ENCODE peak calls at places on chromosomes 6 and 20, in seven cellular contexts. M is M059J; J is stimulated activated CD4-positive, alpha-beta T cell treated with anti-CD3 and anti-CD28 coated beads, Interleukin-2, amount 100 ng/mL, for 48 hours; F is heart right ventricle; X is AG20443; C is activated CD4-positive, alpha-beta T cell treated with anti-CD3 and anti-CD28 coated beads for 48 hours; T is ovary. R is an unnamed sample.

GRCh38 chr6:148890091-148890490 is 143.3 kb downstream of the UST start:
- DNase-seq in M (no peak), J (no peak), F (no peak), X (peak; percentile 38), C (no peak), T (no peak), R (no peak)

GRCh38 chr6:142728367-142728766 is 216.6 kb downstream of the HIVEP2 start:
- DNase-seq in M (no peak), J (no peak), F (no peak), X (no peak), C (no peak), T (no peak), R (no peak)

GRCh38 chr20:58890454-58891075 is 38.0 kb downstream of the GNAS start:
- DNase-seq in M (peak; percentile 76), J (peak; percentile 48), F (peak; percentile 78), X (peak; percentile 80), C (peak; percentile 67), T (peak; percentile 88), R (peak; percentile 92)

GRCh38 chr6:130381459-130382380 is 15.9 kb downstream of the TMEM200A start:
- DNase-seq in M (no peak), J (no peak), F (no peak), X (no peak), C (no peak), T (no peak), R (no peak)

GRCh38 chr6:154411076-154411475 is 54.5 kb upstream of the IPCEF1 start:
- DNase-seq in M (no peak), J (no peak), F (no peak), X (no peak), C (no peak), T (no peak), R (no peak)

GRCh38 chr6:166944666-166945256 is 11.6 kb downstream of the RNASET2 start:
- DNase-seq in M (no peak), J (no peak), F (no peak), X (no peak), C (no peak), T (no peak), R (no peak)

GRCh38 chr20:15236812-15237211 is 899.4 kb upstream of the FLRT3 start:
- DNase-seq in M (peak; percentile 19), J (no peak), F (no peak), X (peak; percentile 36), C (no peak), T (no peak), R (no peak)

GRCh38 chr20:38828514-38829295 is 23.2 kb downstream of the PPP1R16B start:
- DNase-seq in M (no peak), J (no peak), F (no peak), X (no peak), C (no peak), T (no peak), R (no peak)

GRCh38 chr6:150937126-150937906 is 71.8 kb downstream of the MTHFD1L start:
- DNase-seq in M (no peak), J (no peak), F (peak; percentile 32), X (no peak), C (no peak), T (no peak), R (no peak)

GRCh38 chr20:24789877-24790276 is 159.2 kb upstream of the CST7 start:
- DNase-seq in M (no peak), J (no peak), F (no peak), X (no peak), C (no peak), T (no peak), R (no peak)

GRCh38 chr6:105678516-105678915 is 275.6 kb upstream of the PREP start:
- DNase-seq in M (peak; percentile 23), J (no peak), F (no peak), X (no peak), C (no peak), T (no peak), R (no peak)

GRCh38 chr6:151300267-151300930 is 60.6 kb downstream of the AKAP12 start:
- DNase-seq in M (no peak), J (no peak), F (no peak), X (no peak), C (no peak), T (no peak), R (no peak)

GRCh38 chr6:73798592-73798991 is 102.6 kb downstream of the CD109 start:
- DNase-seq in M (peak; percentile 95), J (no peak), F (no peak), X (peak; percentile 87), C (peak; percentile 27), T (no peak), R (peak; percentile 86)

R was measured in sigmoid colon.